ENCODE peak calls at places on chromosomes 2 and 18, in nine cellular contexts. N, E, I, L, O, P, B, H and G are unnamed samples.

GRCh38 chr2:143808166-143808565 is 678.9 kb downstream of the ARHGAP15 start:
- DNase-seq in N (peak), E (no peak), I (no peak), L (no peak), O (no peak), P (no peak), B (no peak), H (no peak), G (no peak)

GRCh38 chr2:70240599-70240998 is 7.8 kb downstream of the TIA1 start:
- DNase-seq in N (no peak), E (no peak), I (no peak), L (no peak), O (no peak), P (no peak), B (no peak), H (no peak), G (no peak)

GRCh38 chr2:225865468-225865867 is 466.0 kb downstream of the NYAP2 start:
- DNase-seq in N (peak), E (no peak), I (no peak), L (peak), O (no peak), P (no peak), B (peak), H (no peak), G (no peak)

GRCh38 chr2:7900593-7900992 is 781.3 kb upstream of the ID2 start:
- DNase-seq in N (no peak), E (no peak), I (no peak), L (no peak), O (no peak), P (no peak), B (peak), H (no peak), G (no peak)

GRCh38 chr18:961644-962355 is 57.1 kb downstream of the ADCYAP1 start:
- DNase-seq in N (peak), E (peak), I (peak), L (peak), O (peak), P (peak), B (peak), H (peak), G (no peak)

GRCh38 chr2:204031056-204031455 is 94.5 kb downstream of the ICOS start:
- DNase-seq in N (no peak), E (no peak), I (no peak), L (no peak), O (no peak), P (no peak), B (no peak), H (peak), G (no peak)

GRCh38 chr2:21939961-21940360 is 816.2 kb downstream of the TDRD15 start:
- DNase-seq in N (no peak), E (no peak), I (no peak), L (peak), O (no peak), P (no peak), B (no peak), H (no peak), G (no peak)

GRCh38 chr2:68391099-68391498 is 26.0 kb downstream of the PLEK start:
- DNase-seq in N (no peak), E (no peak), I (no peak), L (no peak), O (no peak), P (no peak), B (no peak), H (no peak), G (no peak)

GRCh38 chr2:59389240-59389639 is 1148.1 kb upstream of the FANCL start:
- DNase-seq in N (peak), E (no peak), I (no peak), L (peak), O (no peak), P (no peak), B (no peak), H (no peak), G (no peak)

GRCh38 chr2:203586696-203587095 is 51.6 kb upstream of the RAPH1 start:
- DNase-seq in N (peak), E (no peak), I (no peak), L (peak), O (no peak), P (no peak), B (peak), H (no peak), G (no peak)

GRCh38 chr2:77521931-77522470 is at the start of gene LRRTM4:
- DNase-seq in N (no peak), E (peak), I (no peak), L (no peak), O (no peak), P (peak), B (no peak), H (no peak), G (peak)

GRCh38 chr2:231464576-231465540 is 574 bp upstream of the NCL start:
- DNase-seq in N (no peak), E (peak), I (peak), L (peak), O (peak), P (peak), B (peak), H (no peak), G (peak)

GRCh38 chr2:59677095-59677609 is 876.3 kb downstream of the BCL11A start:
- DNase-seq in N (no peak), E (no peak), I (no peak), L (no peak), O (no peak), P (no peak), B (no peak), H (no peak), G (no peak)

GRCh38 chr2:158973511-158973956 is 5.1 kb downstream of the TANC1 start:
- DNase-seq in N (peak), E (peak), I (no peak), L (peak), O (no peak), P (no peak), B (peak), H (no peak), G (no peak)

GRCh38 chr18:54163458-54163857 is 61.0 kb downstream of the MBD2 start:
- DNase-seq in N (no peak), E (no peak), I (no peak), L (peak), O (no peak), P (no peak), B (no peak), H (no peak), G (no peak)

GRCh38 chr2:119255760-119256573 is 32.3 kb downstream of the STEAP3 start:
- DNase-seq in N (peak), E (peak), I (no peak), L (peak), O (no peak), P (peak), B (peak), H (peak), G (no peak)

GRCh38 chr18:27017901-27018500 is 152.5 kb upstream of the AQP4 start:
- DNase-seq in N (no peak), E (peak), I (no peak), L (peak), O (no peak), P (peak), B (no peak), H (no peak), G (peak)

GRCh38 chr2:216545359-216545758 is 46.7 kb downstream of the RPL37A start:
- DNase-seq in N (peak), E (no peak), I (no peak), L (peak), O (no peak), P (no peak), B (peak), H (peak), G (no peak)

GRCh38 chr2:174594451-174594850 is 3.2 kb downstream of the WIPF1 start:
- DNase-seq in N (no peak), E (no peak), I (no peak), L (no peak), O (no peak), P (no peak), B (no peak), H (no peak), G (no peak)

GRCh38 chr2:212794471-212794870 is 255.9 kb upstream of the ERBB4 start:
- DNase-seq in N (no peak), E (peak), I (no peak), L (peak), O (no peak), P (no peak), B (no peak), H (no peak), G (no peak)

GRCh38 chr2:233183869-233184418 is 67.5 kb upstream of the ATG16L1 start:
- DNase-seq in N (no peak), E (no peak), I (no peak), L (no peak), O (no peak), P (no peak), B (no peak), H (no peak), G (no peak)

GRCh38 chr2:105487142-105488069 is 88.6 kb upstream of the FHL2 start:
- DNase-seq in N (peak), E (no peak), I (no peak), L (peak), O (peak), P (no peak), B (peak), H (no peak), G (no peak)

GRCh38 chr2:85663684-85664565 is 4.1 kb downstream of the SFTPB start:
- DNase-seq in N (no peak), E (no peak), I (no peak), L (no peak), O (no peak), P (no peak), B (no peak), H (no peak), G (no peak)

GRCh38 chr2:53755022-53755630 is 12.5 kb upstream of the CHAC2 start:
- DNase-seq in N (peak), E (no peak), I (no peak), L (peak), O (peak), P (no peak), B (peak), H (no peak), G (no peak)